ENCODE peak calls at places on chromosome 1, in eight cellular contexts. Y, G, B, I, S, K, V and W are unnamed samples.

GRCh38 chr1:213014642-213015041 is 1.0 kb downstream of the ANGEL2 start:
- DNase-seq in Y (no peak), G (no peak), B (no peak), I (no peak), S (no peak), K (peak), V (peak), W (peak)

GRCh38 chr1:184621262-184621661 is 133.4 kb downstream of the EDEM3 start:
- DNase-seq in Y (no peak), G (no peak), B (no peak), I (no peak), S (no peak), K (peak), V (no peak), W (peak)

GRCh38 chr1:76865696-76866291 is 1.5 kb upstream of the ST6GALNAC5 start:
- DNase-seq in Y (no peak), G (no peak), B (no peak), I (no peak), S (no peak), K (no peak), V (no peak), W (no peak)

GRCh38 chr1:200888349-200888838 is 6.3 kb upstream of the INAVA start:
- DNase-seq in Y (peak), G (no peak), B (peak), I (peak), S (peak), K (no peak), V (peak), W (peak)

GRCh38 chr1:156420209-156421061 is 51.4 kb downstream of the RHBG start:
- DNase-seq in Y (peak), G (no peak), B (no peak), I (no peak), S (no peak), K (no peak), V (no peak), W (no peak)

GRCh38 chr1:14500041-14500440 is 98.4 kb upstream of the KAZN start:
- DNase-seq in Y (no peak), G (no peak), B (peak), I (no peak), S (no peak), K (no peak), V (no peak), W (no peak)

GRCh38 chr1:153217212-153217611 is at the start of gene PRR9:
- DNase-seq in Y (no peak), G (no peak), B (no peak), I (no peak), S (no peak), K (no peak), V (no peak), W (no peak)

GRCh38 chr1:173097001-173097400 is 46.3 kb upstream of the TNFSF18 start:
- DNase-seq in Y (no peak), G (no peak), B (peak), I (no peak), S (no peak), K (no peak), V (no peak), W (no peak)

GRCh38 chr1:150012611-150013010 is 2.1 kb upstream of the OTUD7B start:
- DNase-seq in Y (no peak), G (no peak), B (no peak), I (no peak), S (no peak), K (no peak), V (no peak), W (no peak)

GRCh38 chr1:235069577-235070563 is 58.8 kb downstream of the TOMM20 start:
- DNase-seq in Y (no peak), G (peak), B (peak), I (no peak), S (no peak), K (no peak), V (no peak), W (peak)

GRCh38 chr1:12087797-12088314 is 24.8 kb downstream of the TNFRSF8 start:
- DNase-seq in Y (peak), G (no peak), B (no peak), I (peak), S (peak), K (peak), V (no peak), W (no peak)

GRCh38 chr1:189429610-189430009 is 1048.1 kb downstream of the BRINP3 start:
- DNase-seq in Y (no peak), G (no peak), B (peak), I (no peak), S (peak), K (peak), V (peak), W (peak)

GRCh38 chr1:39268906-39269305 is 64.4 kb downstream of the MACF1 start:
- DNase-seq in Y (no peak), G (peak), B (no peak), I (no peak), S (no peak), K (no peak), V (no peak), W (no peak)

GRCh38 chr1:43879996-43880395 is 53.6 kb upstream of the ARTN start:
- DNase-seq in Y (no peak), G (no peak), B (no peak), I (no peak), S (no peak), K (no peak), V (no peak), W (no peak)

GRCh38 chr1:15033264-15033663 is 120.3 kb upstream of the TMEM51 start:
- DNase-seq in Y (no peak), G (no peak), B (peak), I (no peak), S (no peak), K (peak), V (no peak), W (peak)